ENCODE peak calls at places on chromosomes 2 and 18, in five cellular contexts. K is CD4-positive, CD25-positive, alpha-beta regulatory T cell; S is stimulated activated CD4-positive, alpha-beta T cell treated with anti-CD3 and anti-CD28 coated beads, Interleukin-2, amount 100 ng/mL, for 48 hours; V is AG04450; J is activated T-helper 1 cell treated with anti-CD3 and anti-CD28 coated beads, Interleukin-12 subunit alpha, Interleukin-12 subunit beta, Interleukin-2, Interleukin-4 antibody, amounts not matched to agents 30 ng/mL and 10 ng/mL and 1 ng/mL, durations not matched to agents 14 hours and 24 hours and 36 hours. Q is an unnamed sample.

GRCh38 chr2:238790126-238790820 is 57.6 kb upstream of the TWIST2 start:
- DNase-seq in K (no peak), S (no peak), V (no peak), J (no peak), Q (no peak)

GRCh38 chr18:28150925-28151324 is 26.0 kb downstream of the CDH2 start:
- DNase-seq in K (no peak), S (no peak), V (no peak), J (no peak), Q (no peak)

GRCh38 chr2:44825702-44826101 is 115.8 kb upstream of the SIX3 start:
- DNase-seq in K (no peak), S (no peak), V (no peak), J (no peak), Q (no peak)

GRCh38 chr2:118250463-118250862 is 162.2 kb downstream of the INSIG2 start:
- DNase-seq in K (no peak), S (no peak), V (no peak), J (no peak), Q (no peak)

GRCh38 chr2:42110287-42110973 is 58.7 kb upstream of the EML4 start:
- DNase-seq in K (no peak), S (no peak), V (peak; percentile 39), J (no peak), Q (no peak)

GRCh38 chr2:141331127-141331526 is 799.7 kb downstream of the LRP1B start:
- DNase-seq in K (no peak), S (no peak), V (no peak), J (no peak), Q (no peak)

GRCh38 chr2:120797421-120798289 is 62.0 kb downstream of the GLI2 start:
- DNase-seq in K (no peak), S (no peak), V (no peak), J (no peak), Q (no peak)

GRCh38 chr2:103959174-103960125 is 894.5 kb upstream of the POU3F3 start:
- DNase-seq in K (no peak), S (no peak), V (no peak), J (no peak), Q (no peak)

GRCh38 chr2:101361519-101361918 is 25.8 kb downstream of the CREG2 start:
- DNase-seq in K (no peak), S (no peak), V (no peak), J (peak; percentile 21), Q (no peak)

GRCh38 chr18:57107141-57107832 is 39.6 kb upstream of the BOD1L2 start:
- DNase-seq in K (no peak), S (no peak), V (peak; percentile 2), J (no peak), Q (no peak)

GRCh38 chr2:171095014-171095582 is 65.6 kb downstream of the TLK1 start:
- DNase-seq in K (no peak), S (no peak), V (no peak), J (no peak), Q (no peak)

Q was measured in NCI-H1048.